ENCODE peak calls at places on chromosomes 4 and X, in four cellular contexts. One of them, this sample, is unnamed.
A peak's percentile ranks its signal among the peaks of the same experiment; 100 is the strongest.

GRCh38 chrX:104618106-104618895 is 52.3 kb downstream of the IL1RAPL2 start:
- DNase-seq in Right ventricle myocardium superior: no peak
- DNase-seq in fibroblast of pulmonary artery: no peak
- DNase-seq in heart left ventricle: no peak
- DNase-seq in this sample: no peak

GRCh38 chr4:9800878-9801277 is 19.4 kb downstream of the DRD5 start:
- DNase-seq in Right ventricle myocardium superior: no peak
- DNase-seq in fibroblast of pulmonary artery: no peak
- DNase-seq in heart left ventricle: no peak
- DNase-seq in this sample: no peak

GRCh38 chrX:139204576-139204902 is 326.0 kb upstream of the F9 start:
- DNase-seq in Right ventricle myocardium superior: peak; percentile 30
- DNase-seq in fibroblast of pulmonary artery: no peak
- DNase-seq in heart left ventricle: no peak
- DNase-seq in this sample: no peak

GRCh38 chr4:81743731-81744465 is 272.2 kb upstream of the RASGEF1B start:
- DNase-seq in Right ventricle myocardium superior: no peak
- DNase-seq in fibroblast of pulmonary artery: no peak
- DNase-seq in heart left ventricle: no peak
- DNase-seq in this sample: no peak

GRCh38 chr4:6695660-6696581 is 2.2 kb downstream of the S100P start:
- DNase-seq in Right ventricle myocardium superior: no peak
- DNase-seq in fibroblast of pulmonary artery: no peak
- DNase-seq in heart left ventricle: no peak
- DNase-seq in this sample: no peak

GRCh38 chr4:89221175-89221867 is 86.3 kb downstream of the GPRIN3 start:
- DNase-seq in Right ventricle myocardium superior: no peak
- DNase-seq in fibroblast of pulmonary artery: peak; percentile 6
- DNase-seq in heart left ventricle: no peak
- DNase-seq in this sample: no peak

GRCh38 chr4:185559913-185560281 is 24.6 kb upstream of the PDLIM3 start:
- DNase-seq in Right ventricle myocardium superior: no peak
- DNase-seq in fibroblast of pulmonary artery: peak; percentile 89
- DNase-seq in heart left ventricle: peak; percentile 67
- DNase-seq in this sample: no peak

GRCh38 chrX:40131644-40132376 is 34.1 kb upstream of the BCOR start:
- DNase-seq in Right ventricle myocardium superior: no peak
- DNase-seq in fibroblast of pulmonary artery: no peak
- DNase-seq in heart left ventricle: no peak
- DNase-seq in this sample: no peak

GRCh38 chr4:11710484-11710883 is 281.8 kb upstream of the HS3ST1 start:
- DNase-seq in Right ventricle myocardium superior: no peak
- DNase-seq in fibroblast of pulmonary artery: no peak
- DNase-seq in heart left ventricle: no peak
- DNase-seq in this sample: no peak

GRCh38 chr4:52560844-52561280 is 98.2 kb downstream of the USP46 start:
- DNase-seq in Right ventricle myocardium superior: no peak
- DNase-seq in fibroblast of pulmonary artery: peak; percentile 48
- DNase-seq in heart left ventricle: no peak
- DNase-seq in this sample: no peak

GRCh38 chr4:123790681-123791080 is 394.1 kb downstream of the SPRY1 start:
- DNase-seq in Right ventricle myocardium superior: no peak
- DNase-seq in fibroblast of pulmonary artery: no peak
- DNase-seq in heart left ventricle: no peak
- DNase-seq in this sample: no peak

GRCh38 chr4:77358315-77358928 is 201.4 kb downstream of the CCNG2 start:
- DNase-seq in Right ventricle myocardium superior: no peak
- DNase-seq in fibroblast of pulmonary artery: peak; percentile 57
- DNase-seq in heart left ventricle: no peak
- DNase-seq in this sample: no peak

GRCh38 chr4:2651998-2652397 is 104.1 kb downstream of the TNIP2 start:
- DNase-seq in Right ventricle myocardium superior: no peak
- DNase-seq in fibroblast of pulmonary artery: no peak
- DNase-seq in heart left ventricle: no peak
- DNase-seq in this sample: no peak

GRCh38 chr4:109359040-109359646 is 56.7 kb upstream of the COL25A1 start:
- DNase-seq in Right ventricle myocardium superior: no peak
- DNase-seq in fibroblast of pulmonary artery: no peak
- DNase-seq in heart left ventricle: no peak
- DNase-seq in this sample: no peak

GRCh38 chr4:518569-519083 is 19.6 kb downstream of the PIGG start:
- DNase-seq in Right ventricle myocardium superior: no peak
- DNase-seq in fibroblast of pulmonary artery: no peak
- DNase-seq in heart left ventricle: no peak
- DNase-seq in this sample: no peak

GRCh38 chrX:97026406-97026805 is 142.7 kb downstream of the RPA4 start:
- DNase-seq in Right ventricle myocardium superior: no peak
- DNase-seq in fibroblast of pulmonary artery: peak; percentile 44
- DNase-seq in heart left ventricle: no peak
- DNase-seq in this sample: no peak

GRCh38 chr4:3324093-3324815 is 31.4 kb downstream of the RGS12 start:
- DNase-seq in Right ventricle myocardium superior: peak; percentile 35
- DNase-seq in fibroblast of pulmonary artery: no peak
- DNase-seq in heart left ventricle: no peak
- DNase-seq in this sample: no peak

GRCh38 chr4:174764105-174764729 is 64.8 kb downstream of the GLRA3 start:
- DNase-seq in Right ventricle myocardium superior: no peak
- DNase-seq in fibroblast of pulmonary artery: peak; percentile 71
- DNase-seq in heart left ventricle: no peak
- DNase-seq in this sample: no peak

GRCh38 chr4:61619528-61619927 is 419.4 kb downstream of the ADGRL3 start:
- DNase-seq in Right ventricle myocardium superior: no peak
- DNase-seq in fibroblast of pulmonary artery: no peak
- DNase-seq in heart left ventricle: no peak
- DNase-seq in this sample: no peak

GRCh38 chr4:41839945-41840854 is 91.7 kb upstream of the PHOX2B start:
- DNase-seq in Right ventricle myocardium superior: no peak
- DNase-seq in fibroblast of pulmonary artery: no peak
- DNase-seq in heart left ventricle: no peak
- DNase-seq in this sample: no peak

GRCh38 chrX:118626346-118626745 is 101.1 kb upstream of the IL13RA1 start:
- DNase-seq in Right ventricle myocardium superior: no peak
- DNase-seq in fibroblast of pulmonary artery: no peak
- DNase-seq in heart left ventricle: no peak
- DNase-seq in this sample: no peak

GRCh38 chr4:123536225-123536624 is 139.6 kb downstream of the SPRY1 start:
- DNase-seq in Right ventricle myocardium superior: no peak
- DNase-seq in fibroblast of pulmonary artery: no peak
- DNase-seq in heart left ventricle: no peak
- DNase-seq in this sample: no peak

GRCh38 chrX:97200454-97200853 is 316.7 kb downstream of the RPA4 start:
- DNase-seq in Right ventricle myocardium superior: no peak
- DNase-seq in fibroblast of pulmonary artery: no peak
- DNase-seq in heart left ventricle: no peak
- DNase-seq in this sample: no peak

GRCh38 chrX:49308604-49309269 is 5.3 kb downstream of the GAGE10 start:
- DNase-seq in Right ventricle myocardium superior: peak; percentile 40
- DNase-seq in fibroblast of pulmonary artery: peak; percentile 44
- DNase-seq in heart left ventricle: no peak
- DNase-seq in this sample: no peak

GRCh38 chrX:132631579-132632232 is 142.9 kb upstream of the MBNL3 start:
- DNase-seq in Right ventricle myocardium superior: no peak
- DNase-seq in fibroblast of pulmonary artery: peak; percentile 48
- DNase-seq in heart left ventricle: no peak
- DNase-seq in this sample: no peak

GRCh38 chr4:76748649-76749048 is 149.3 kb downstream of the SOWAHB start:
- DNase-seq in Right ventricle myocardium superior: no peak
- DNase-seq in fibroblast of pulmonary artery: peak; percentile 51
- DNase-seq in heart left ventricle: no peak
- DNase-seq in this sample: no peak

GRCh38 chrX:22383988-22384387 is 111.3 kb downstream of the CBLL2 start:
- DNase-seq in Right ventricle myocardium superior: no peak
- DNase-seq in fibroblast of pulmonary artery: no peak
- DNase-seq in heart left ventricle: no peak
- DNase-seq in this sample: no peak

GRCh38 chrX:39874202-39874816 is 223.4 kb downstream of the BCOR start:
- DNase-seq in Right ventricle myocardium superior: no peak
- DNase-seq in fibroblast of pulmonary artery: no peak
- DNase-seq in heart left ventricle: no peak
- DNase-seq in this sample: no peak

GRCh38 chr4:135032670-135033069 is 831.1 kb upstream of the PABPC4L start:
- DNase-seq in Right ventricle myocardium superior: no peak
- DNase-seq in fibroblast of pulmonary artery: no peak
- DNase-seq in heart left ventricle: no peak
- DNase-seq in this sample: no peak

GRCh38 chr4:75779059-75779757 is 54.8 kb downstream of the USO1 start:
- DNase-seq in Right ventricle myocardium superior: no peak
- DNase-seq in fibroblast of pulmonary artery: no peak
- DNase-seq in heart left ventricle: no peak
- DNase-seq in this sample: no peak

GRCh38 chr4:7547368-7548040 is 112.8 kb upstream of the PSAPL1 start:
- DNase-seq in Right ventricle myocardium superior: no peak
- DNase-seq in fibroblast of pulmonary artery: no peak
- DNase-seq in heart left ventricle: no peak
- DNase-seq in this sample: no peak

GRCh38 chrX:20913760-20914159 is 460.5 kb upstream of the CNKSR2 start:
- DNase-seq in Right ventricle myocardium superior: no peak
- DNase-seq in fibroblast of pulmonary artery: peak; percentile 13
- DNase-seq in heart left ventricle: no peak
- DNase-seq in this sample: no peak

This sample was measured in ovary.